ENCODE peak calls at places on chromosome X, in ten cellular contexts. One of them, this sample, is unnamed.

GRCh38 chrX:30302957-30303356 is 6.2 kb downstream of the NR0B1 start:
- DNase-seq in tibial artery: no peak
- DNase-seq in activated T-helper 2 cell treated with anti-CD3 and anti-CD28 coated beads, Interferon-gamma antibody, Interleukin-2, Interleukin-4, amounts not matched to agents 10 μg/mL and 5 μg/mL and 100 μg/mL, durations not matched to agents 14 hours and 24 hours and 36 hours: no peak
- DNase-seq in RCC 7860: no peak
- DNase-seq in stimulated activated CD8-positive, alpha-beta memory T cell treated with anti-CD3 and anti-CD28 coated beads, Interleukin-15, amount 100 ng/mL, for 4 hours: no peak
- DNase-seq in Kasumi-1: no peak
- DNase-seq in T-cell: no peak
- DNase-seq in germinal center: no peak
- DNase-seq in mesendoderm: no peak
- DNase-seq in fibroblast of pulmonary artery: no peak
- DNase-seq in this sample: no peak

GRCh38 chrX:68697465-68698125 is 50.1 kb downstream of the STARD8 start:
- DNase-seq in stimulated activated CD8-positive, alpha-beta memory T cell treated with anti-CD3 and anti-CD28 coated beads, Interleukin-15, amount 100 ng/mL, for 4 hours: no peak
- DNase-seq in Kasumi-1: peak; percentile 47
- DNase-seq in germinal center: no peak
- DNase-seq in fibroblast of pulmonary artery: no peak
- DNase-seq in mesendoderm: no peak
- DNase-seq in tibial artery: no peak
- DNase-seq in RCC 7860: peak; percentile 61
- DNase-seq in T-cell: no peak
- DNase-seq in activated T-helper 2 cell treated with anti-CD3 and anti-CD28 coated beads, Interferon-gamma antibody, Interleukin-2, Interleukin-4, amounts not matched to agents 10 μg/mL and 5 μg/mL and 100 μg/mL, durations not matched to agents 14 hours and 24 hours and 36 hours: no peak
- DNase-seq in this sample: peak; percentile 73

GRCh38 chrX:100316987-100317386 is 93.1 kb downstream of the PCDH19 start:
- DNase-seq in T-cell: no peak
- DNase-seq in fibroblast of pulmonary artery: no peak
- DNase-seq in activated T-helper 2 cell treated with anti-CD3 and anti-CD28 coated beads, Interferon-gamma antibody, Interleukin-2, Interleukin-4, amounts not matched to agents 10 μg/mL and 5 μg/mL and 100 μg/mL, durations not matched to agents 14 hours and 24 hours and 36 hours: no peak
- DNase-seq in mesendoderm: no peak
- DNase-seq in Kasumi-1: no peak
- DNase-seq in tibial artery: no peak
- DNase-seq in stimulated activated CD8-positive, alpha-beta memory T cell treated with anti-CD3 and anti-CD28 coated beads, Interleukin-15, amount 100 ng/mL, for 4 hours: no peak
- DNase-seq in germinal center: no peak
- DNase-seq in RCC 7860: no peak
- DNase-seq in this sample: no peak

GRCh38 chrX:110066488-110067225 is 63.7 kb downstream of the TMEM164 start:
- DNase-seq in RCC 7860: no peak
- DNase-seq in fibroblast of pulmonary artery: no peak
- DNase-seq in tibial artery: no peak
- DNase-seq in germinal center: no peak
- DNase-seq in stimulated activated CD8-positive, alpha-beta memory T cell treated with anti-CD3 and anti-CD28 coated beads, Interleukin-15, amount 100 ng/mL, for 4 hours: no peak
- DNase-seq in activated T-helper 2 cell treated with anti-CD3 and anti-CD28 coated beads, Interferon-gamma antibody, Interleukin-2, Interleukin-4, amounts not matched to agents 10 μg/mL and 5 μg/mL and 100 μg/mL, durations not matched to agents 14 hours and 24 hours and 36 hours: no peak
- DNase-seq in T-cell: no peak
- DNase-seq in Kasumi-1: no peak
- DNase-seq in mesendoderm: no peak
- DNase-seq in this sample: no peak

GRCh38 chrX:79325263-79325958 is 41.7 kb downstream of the ITM2A start:
- DNase-seq in stimulated activated CD8-positive, alpha-beta memory T cell treated with anti-CD3 and anti-CD28 coated beads, Interleukin-15, amount 100 ng/mL, for 4 hours: no peak
- DNase-seq in T-cell: peak; percentile 15
- DNase-seq in activated T-helper 2 cell treated with anti-CD3 and anti-CD28 coated beads, Interferon-gamma antibody, Interleukin-2, Interleukin-4, amounts not matched to agents 10 μg/mL and 5 μg/mL and 100 μg/mL, durations not matched to agents 14 hours and 24 hours and 36 hours: peak; percentile 18
- DNase-seq in Kasumi-1: no peak
- DNase-seq in tibial artery: no peak
- DNase-seq in RCC 7860: no peak
- DNase-seq in germinal center: no peak
- DNase-seq in mesendoderm: peak; percentile 27
- DNase-seq in fibroblast of pulmonary artery: no peak
- DNase-seq in this sample: no peak

GRCh38 chrX:21800344-21800770 is 39.1 kb upstream of the MBTPS2 start:
- DNase-seq in stimulated activated CD8-positive, alpha-beta memory T cell treated with anti-CD3 and anti-CD28 coated beads, Interleukin-15, amount 100 ng/mL, for 4 hours: no peak
- DNase-seq in RCC 7860: peak; percentile 13
- DNase-seq in mesendoderm: no peak
- DNase-seq in T-cell: no peak
- DNase-seq in activated T-helper 2 cell treated with anti-CD3 and anti-CD28 coated beads, Interferon-gamma antibody, Interleukin-2, Interleukin-4, amounts not matched to agents 10 μg/mL and 5 μg/mL and 100 μg/mL, durations not matched to agents 14 hours and 24 hours and 36 hours: no peak
- DNase-seq in fibroblast of pulmonary artery: no peak
- DNase-seq in Kasumi-1: no peak
- DNase-seq in germinal center: no peak
- DNase-seq in tibial artery: no peak
- DNase-seq in this sample: no peak

GRCh38 chrX:104988038-104988437 is 232.5 kb downstream of the TEX13A start:
- DNase-seq in T-cell: no peak
- DNase-seq in Kasumi-1: no peak
- DNase-seq in RCC 7860: no peak
- DNase-seq in tibial artery: no peak
- DNase-seq in mesendoderm: no peak
- DNase-seq in stimulated activated CD8-positive, alpha-beta memory T cell treated with anti-CD3 and anti-CD28 coated beads, Interleukin-15, amount 100 ng/mL, for 4 hours: no peak
- DNase-seq in activated T-helper 2 cell treated with anti-CD3 and anti-CD28 coated beads, Interferon-gamma antibody, Interleukin-2, Interleukin-4, amounts not matched to agents 10 μg/mL and 5 μg/mL and 100 μg/mL, durations not matched to agents 14 hours and 24 hours and 36 hours: no peak
- DNase-seq in germinal center: no peak
- DNase-seq in fibroblast of pulmonary artery: no peak
- DNase-seq in this sample: no peak

GRCh38 chrX:39242187-39242586 is 440.9 kb downstream of the MID1IP1 start:
- DNase-seq in tibial artery: no peak
- DNase-seq in mesendoderm: peak; percentile 64
- DNase-seq in RCC 7860: peak; percentile 4
- DNase-seq in stimulated activated CD8-positive, alpha-beta memory T cell treated with anti-CD3 and anti-CD28 coated beads, Interleukin-15, amount 100 ng/mL, for 4 hours: no peak
- DNase-seq in activated T-helper 2 cell treated with anti-CD3 and anti-CD28 coated beads, Interferon-gamma antibody, Interleukin-2, Interleukin-4, amounts not matched to agents 10 μg/mL and 5 μg/mL and 100 μg/mL, durations not matched to agents 14 hours and 24 hours and 36 hours: no peak
- DNase-seq in germinal center: peak; percentile 3
- DNase-seq in fibroblast of pulmonary artery: peak; percentile 10
- DNase-seq in T-cell: no peak
- DNase-seq in Kasumi-1: peak; percentile 4
- DNase-seq in this sample: peak; percentile 53

GRCh38 chrX:71315917-71316316 is 14.4 kb downstream of the ITGB1BP2 start:
- DNase-seq in mesendoderm: no peak
- DNase-seq in Kasumi-1: no peak
- DNase-seq in tibial artery: no peak
- DNase-seq in RCC 7860: no peak
- DNase-seq in germinal center: no peak
- DNase-seq in activated T-helper 2 cell treated with anti-CD3 and anti-CD28 coated beads, Interferon-gamma antibody, Interleukin-2, Interleukin-4, amounts not matched to agents 10 μg/mL and 5 μg/mL and 100 μg/mL, durations not matched to agents 14 hours and 24 hours and 36 hours: no peak
- DNase-seq in fibroblast of pulmonary artery: peak; percentile 47
- DNase-seq in T-cell: no peak
- DNase-seq in stimulated activated CD8-positive, alpha-beta memory T cell treated with anti-CD3 and anti-CD28 coated beads, Interleukin-15, amount 100 ng/mL, for 4 hours: no peak
- DNase-seq in this sample: no peak

GRCh38 chrX:97705936-97706335 is 822.2 kb downstream of the RPA4 start:
- DNase-seq in germinal center: no peak
- DNase-seq in stimulated activated CD8-positive, alpha-beta memory T cell treated with anti-CD3 and anti-CD28 coated beads, Interleukin-15, amount 100 ng/mL, for 4 hours: no peak
- DNase-seq in mesendoderm: no peak
- DNase-seq in RCC 7860: no peak
- DNase-seq in tibial artery: no peak
- DNase-seq in activated T-helper 2 cell treated with anti-CD3 and anti-CD28 coated beads, Interferon-gamma antibody, Interleukin-2, Interleukin-4, amounts not matched to agents 10 μg/mL and 5 μg/mL and 100 μg/mL, durations not matched to agents 14 hours and 24 hours and 36 hours: no peak
- DNase-seq in T-cell: no peak
- DNase-seq in Kasumi-1: no peak
- DNase-seq in fibroblast of pulmonary artery: no peak
- DNase-seq in this sample: no peak

GRCh38 chrX:87571965-87572364 is 54.4 kb downstream of the KLHL4 start:
- DNase-seq in tibial artery: no peak
- DNase-seq in mesendoderm: no peak
- DNase-seq in Kasumi-1: no peak
- DNase-seq in germinal center: no peak
- DNase-seq in stimulated activated CD8-positive, alpha-beta memory T cell treated with anti-CD3 and anti-CD28 coated beads, Interleukin-15, amount 100 ng/mL, for 4 hours: no peak
- DNase-seq in fibroblast of pulmonary artery: peak; percentile 23
- DNase-seq in T-cell: no peak
- DNase-seq in RCC 7860: no peak
- DNase-seq in activated T-helper 2 cell treated with anti-CD3 and anti-CD28 coated beads, Interferon-gamma antibody, Interleukin-2, Interleukin-4, amounts not matched to agents 10 μg/mL and 5 μg/mL and 100 μg/mL, durations not matched to agents 14 hours and 24 hours and 36 hours: no peak
- DNase-seq in this sample: no peak

GRCh38 chrX:25337841-25338240 is 322.1 kb upstream of the ARX start:
- DNase-seq in mesendoderm: no peak
- DNase-seq in T-cell: no peak
- DNase-seq in stimulated activated CD8-positive, alpha-beta memory T cell treated with anti-CD3 and anti-CD28 coated beads, Interleukin-15, amount 100 ng/mL, for 4 hours: no peak
- DNase-seq in tibial artery: no peak
- DNase-seq in activated T-helper 2 cell treated with anti-CD3 and anti-CD28 coated beads, Interferon-gamma antibody, Interleukin-2, Interleukin-4, amounts not matched to agents 10 μg/mL and 5 μg/mL and 100 μg/mL, durations not matched to agents 14 hours and 24 hours and 36 hours: no peak
- DNase-seq in RCC 7860: no peak
- DNase-seq in germinal center: no peak
- DNase-seq in Kasumi-1: no peak
- DNase-seq in fibroblast of pulmonary artery: no peak
- DNase-seq in this sample: no peak

GRCh38 chrX:125205084-125205917 is 114.4 kb upstream of the TEX13C start:
- DNase-seq in T-cell: no peak
- DNase-seq in Kasumi-1: peak; percentile 79
- DNase-seq in stimulated activated CD8-positive, alpha-beta memory T cell treated with anti-CD3 and anti-CD28 coated beads, Interleukin-15, amount 100 ng/mL, for 4 hours: no peak
- DNase-seq in RCC 7860: peak; percentile 5
- DNase-seq in germinal center: peak; percentile 2
- DNase-seq in activated T-helper 2 cell treated with anti-CD3 and anti-CD28 coated beads, Interferon-gamma antibody, Interleukin-2, Interleukin-4, amounts not matched to agents 10 μg/mL and 5 μg/mL and 100 μg/mL, durations not matched to agents 14 hours and 24 hours and 36 hours: no peak
- DNase-seq in mesendoderm: peak; percentile 93
- DNase-seq in fibroblast of pulmonary artery: no peak
- DNase-seq in tibial artery: peak; percentile 78
- DNase-seq in this sample: peak; percentile 54

This sample was measured in KBM-7.